ENCODE peak calls at places on chromosomes 13 and 19, in eight cellular contexts. One of them, this sample, is unnamed.

GRCh38 chr13:55615080-55615479 is 1525.6 kb upstream of the PRR20A start:
- DNase-seq in WTC11: no peak
- DNase-seq in GM10248: no peak
- DNase-seq in ascending aorta: no peak
- DNase-seq in omental fat pad: no peak
- DNase-seq in Caco-2: no peak
- DNase-seq in GM12865: no peak
- DNase-seq in ovary: no peak
- DNase-seq in this sample: no peak

GRCh38 chr19:11324079-11324661 is 15.3 kb downstream of the RAB3D start:
- DNase-seq in WTC11: no peak
- DNase-seq in GM10248: peak; percentile 70
- DNase-seq in ascending aorta: peak; percentile 88
- DNase-seq in omental fat pad: peak; percentile 46
- DNase-seq in Caco-2: no peak
- DNase-seq in GM12865: peak; percentile 90
- DNase-seq in ovary: peak; percentile 84
- DNase-seq in this sample: peak; percentile 71

GRCh38 chr13:80217614-80218456 is 123.1 kb downstream of the SPRY2 start:
- DNase-seq in WTC11: peak; percentile 13
- DNase-seq in GM10248: no peak
- DNase-seq in ascending aorta: no peak
- DNase-seq in omental fat pad: no peak
- DNase-seq in Caco-2: no peak
- DNase-seq in GM12865: no peak
- DNase-seq in ovary: no peak
- DNase-seq in this sample: no peak

GRCh38 chr13:90185734-90186133 is 1161.8 kb upstream of the MIR17HG start:
- DNase-seq in WTC11: no peak
- DNase-seq in GM10248: no peak
- DNase-seq in ascending aorta: no peak
- DNase-seq in omental fat pad: no peak
- DNase-seq in Caco-2: no peak
- DNase-seq in GM12865: no peak
- DNase-seq in ovary: no peak
- DNase-seq in this sample: no peak

GRCh38 chr13:91904005-91904404 is 505.6 kb downstream of the GPC5 start:
- DNase-seq in WTC11: no peak
- DNase-seq in GM10248: no peak
- DNase-seq in ascending aorta: no peak
- DNase-seq in omental fat pad: no peak
- DNase-seq in Caco-2: no peak
- DNase-seq in GM12865: peak; percentile 46
- DNase-seq in ovary: no peak
- DNase-seq in this sample: peak; percentile 2

GRCh38 chr19:42279902-42280760 is 11.1 kb downstream of the CIC start:
- DNase-seq in WTC11: peak; percentile 88
- DNase-seq in GM10248: peak; percentile 92
- DNase-seq in ascending aorta: peak; percentile 96
- DNase-seq in omental fat pad: peak; percentile 89
- DNase-seq in Caco-2: peak; percentile 94
- DNase-seq in GM12865: peak; percentile 93
- DNase-seq in ovary: peak; percentile 95
- DNase-seq in this sample: peak; percentile 95

GRCh38 chr19:50844296-50844935 is 10.3 kb upstream of the KLK3 start:
- DNase-seq in WTC11: no peak
- DNase-seq in GM10248: no peak
- DNase-seq in ascending aorta: no peak
- DNase-seq in omental fat pad: no peak
- DNase-seq in Caco-2: peak; percentile 45
- DNase-seq in GM12865: no peak
- DNase-seq in ovary: no peak
- DNase-seq in this sample: no peak

GRCh38 chr19:37165635-37166034 is 6.9 kb downstream of the ZNF585A start:
- DNase-seq in WTC11: no peak
- DNase-seq in GM10248: no peak
- DNase-seq in ascending aorta: no peak
- DNase-seq in omental fat pad: no peak
- DNase-seq in Caco-2: no peak
- DNase-seq in GM12865: no peak
- DNase-seq in ovary: no peak
- DNase-seq in this sample: no peak

GRCh38 chr19:16977306-16977705 is 49.3 kb downstream of the CPAMD8 start:
- DNase-seq in WTC11: no peak
- DNase-seq in GM10248: no peak
- DNase-seq in ascending aorta: no peak
- DNase-seq in omental fat pad: no peak
- DNase-seq in Caco-2: no peak
- DNase-seq in GM12865: no peak
- DNase-seq in ovary: no peak
- DNase-seq in this sample: no peak

GRCh38 chr13:110711778-110712070 is 1.8 kb upstream of the ING1 start:
- DNase-seq in WTC11: no peak
- DNase-seq in GM10248: no peak
- DNase-seq in ascending aorta: no peak
- DNase-seq in omental fat pad: no peak
- DNase-seq in Caco-2: no peak
- DNase-seq in GM12865: no peak
- DNase-seq in ovary: no peak
- DNase-seq in this sample: no peak

GRCh38 chr19:48636859-48637448 is at the start of gene DBP:
- DNase-seq in WTC11: peak; percentile 50
- DNase-seq in GM10248: no peak
- DNase-seq in ascending aorta: peak; percentile 81
- DNase-seq in omental fat pad: no peak
- DNase-seq in Caco-2: no peak
- DNase-seq in GM12865: no peak
- DNase-seq in ovary: no peak
- DNase-seq in this sample: no peak

DNA sequence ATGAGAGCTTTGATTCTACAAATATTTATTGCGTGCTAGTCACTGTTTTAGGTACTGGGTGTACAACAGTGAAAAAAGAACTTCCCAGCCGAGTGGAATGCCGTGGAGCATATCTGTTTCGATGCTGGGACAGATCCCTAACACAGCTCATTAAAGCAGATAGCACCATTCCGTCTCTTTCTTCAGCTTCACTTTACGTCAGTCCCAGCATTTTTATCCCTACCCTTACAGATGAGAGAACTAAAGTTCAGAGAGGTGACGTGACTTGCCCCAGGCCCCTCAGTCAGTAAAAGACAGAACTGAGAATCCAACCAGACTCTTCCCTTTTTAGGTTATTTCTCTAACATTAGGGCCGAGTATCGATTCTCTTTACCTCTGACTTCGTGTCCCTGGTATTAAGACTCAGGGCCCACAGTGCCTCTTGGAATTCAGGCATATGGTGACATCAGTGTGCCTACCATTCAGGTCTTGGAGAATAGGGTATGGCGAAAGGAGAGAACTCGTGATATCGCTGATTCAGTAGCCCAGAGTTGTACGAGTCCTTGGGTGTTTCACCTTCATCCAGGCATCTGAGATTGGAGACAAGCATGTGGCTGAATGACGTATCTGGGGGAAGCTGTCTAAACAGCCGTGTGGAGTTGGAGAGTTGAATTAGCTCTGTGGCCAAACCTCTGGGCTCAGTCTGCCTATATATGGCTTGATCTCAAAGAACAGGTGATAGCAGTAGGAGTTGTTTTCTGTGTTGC is 27.1 kb downstream of the ACTN4 start:
- DNase-seq in WTC11: no peak
- DNase-seq in GM10248: no peak
- DNase-seq in ascending aorta: no peak
- DNase-seq in omental fat pad: no peak
- DNase-seq in Caco-2: no peak
- DNase-seq in GM12865: no peak
- DNase-seq in ovary: no peak
- DNase-seq in this sample: no peak
- TF ChIP-seq CTCF in WTC11: no peak
- TF ChIP-seq CTCF in GM10248: no peak
- TF ChIP-seq CTCF in ascending aorta: no peak
- TF ChIP-seq CTCF in omental fat pad: no peak
- TF ChIP-seq CTCF in Caco-2: no peak
- TF ChIP-seq CTCF in GM12865: no peak
- TF ChIP-seq CTCF in ovary: no peak
- TF ChIP-seq CTCF in this sample: no peak

GRCh38 chr19:6020972-6021805 is 43.2 kb upstream of the RANBP3 start:
- DNase-seq in WTC11: no peak
- DNase-seq in GM10248: no peak
- DNase-seq in ascending aorta: no peak
- DNase-seq in omental fat pad: no peak
- DNase-seq in Caco-2: no peak
- DNase-seq in GM12865: no peak
- DNase-seq in ovary: no peak
- DNase-seq in this sample: no peak
- TF ChIP-seq CTCF in WTC11: no peak
- TF ChIP-seq CTCF in GM10248: no peak
- TF ChIP-seq CTCF in ascending aorta: no peak
- TF ChIP-seq CTCF in omental fat pad: no peak
- TF ChIP-seq CTCF in Caco-2: no peak
- TF ChIP-seq CTCF in GM12865: no peak
- TF ChIP-seq CTCF in ovary: no peak
- TF ChIP-seq CTCF in this sample: no peak

DNA sequence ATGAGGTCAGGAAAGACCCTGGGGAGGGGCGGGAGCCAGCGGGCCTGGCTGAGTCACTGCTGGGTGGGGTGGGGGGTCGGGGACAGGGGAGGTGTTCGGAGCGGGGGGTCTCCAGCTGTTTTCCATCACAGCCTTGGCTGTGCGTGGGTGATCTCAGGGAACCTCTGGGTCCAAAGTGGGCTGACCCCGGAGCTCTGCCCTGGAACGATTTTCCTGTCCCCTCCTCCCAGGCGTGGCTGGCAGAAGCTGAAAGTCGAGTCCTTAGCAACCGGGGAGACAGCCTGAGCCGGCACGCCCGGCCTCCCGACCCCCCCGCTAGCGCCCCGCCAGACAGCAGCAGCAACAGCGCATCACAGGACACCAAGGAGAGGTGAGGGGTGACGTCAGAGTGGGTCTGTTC is 10.6 kb downstream of the TRIP10 start:
- DNase-seq in WTC11: no peak
- DNase-seq in GM10248: no peak
- DNase-seq in ascending aorta: no peak
- DNase-seq in omental fat pad: no peak
- DNase-seq in Caco-2: no peak
- DNase-seq in GM12865: no peak
- DNase-seq in ovary: no peak
- DNase-seq in this sample: no peak
- TF ChIP-seq CTCF in WTC11: no peak
- TF ChIP-seq CTCF in GM10248: no peak
- TF ChIP-seq CTCF in ascending aorta: no peak
- TF ChIP-seq CTCF in omental fat pad: no peak
- TF ChIP-seq CTCF in Caco-2: no peak
- TF ChIP-seq CTCF in GM12865: no peak
- TF ChIP-seq CTCF in ovary: no peak
- TF ChIP-seq CTCF in this sample: no peak

GRCh38 chr13:58843567-58843966 is 1212.0 kb downstream of the PCDH17 start:
- DNase-seq in WTC11: no peak
- DNase-seq in GM10248: no peak
- DNase-seq in ascending aorta: no peak
- DNase-seq in omental fat pad: no peak
- DNase-seq in Caco-2: no peak
- DNase-seq in GM12865: no peak
- DNase-seq in ovary: no peak
- DNase-seq in this sample: no peak
- TF ChIP-seq CTCF in WTC11: no peak
- TF ChIP-seq CTCF in GM10248: no peak
- TF ChIP-seq CTCF in ascending aorta: no peak
- TF ChIP-seq CTCF in omental fat pad: no peak
- TF ChIP-seq CTCF in Caco-2: no peak
- TF ChIP-seq CTCF in GM12865: no peak
- TF ChIP-seq CTCF in ovary: no peak
- TF ChIP-seq CTCF in this sample: no peak

GRCh38 chr19:46372901-46373572 is 26.1 kb downstream of the PPP5C start:
- DNase-seq in WTC11: peak; percentile 54
- DNase-seq in GM10248: no peak
- DNase-seq in ascending aorta: peak; percentile 69
- DNase-seq in omental fat pad: no peak
- DNase-seq in Caco-2: no peak
- DNase-seq in GM12865: no peak
- DNase-seq in ovary: no peak
- DNase-seq in this sample: no peak
- TF ChIP-seq CTCF in WTC11: peak; percentile 15
- TF ChIP-seq CTCF in GM10248: no peak
- TF ChIP-seq CTCF in ascending aorta: peak; percentile 38
- TF ChIP-seq CTCF in omental fat pad: no peak
- TF ChIP-seq CTCF in Caco-2: no peak
- TF ChIP-seq CTCF in GM12865: no peak
- TF ChIP-seq CTCF in ovary: no peak
- TF ChIP-seq CTCF in this sample: no peak

GRCh38 chr19:21912654-21913053 is 76.7 kb upstream of the ZNF43 start:
- DNase-seq in WTC11: no peak
- DNase-seq in GM10248: no peak
- DNase-seq in ascending aorta: no peak
- DNase-seq in omental fat pad: no peak
- DNase-seq in Caco-2: no peak
- DNase-seq in GM12865: no peak
- DNase-seq in ovary: no peak
- DNase-seq in this sample: no peak
- TF ChIP-seq CTCF in WTC11: no peak
- TF ChIP-seq CTCF in GM10248: no peak
- TF ChIP-seq CTCF in ascending aorta: no peak
- TF ChIP-seq CTCF in omental fat pad: no peak
- TF ChIP-seq CTCF in Caco-2: no peak
- TF ChIP-seq CTCF in GM12865: no peak
- TF ChIP-seq CTCF in ovary: no peak
- TF ChIP-seq CTCF in this sample: no peak

GRCh38 chr13:60655268-60655667 is 258.2 kb downstream of the TDRD3 start:
- DNase-seq in WTC11: no peak
- DNase-seq in GM10248: no peak
- DNase-seq in ascending aorta: no peak
- DNase-seq in omental fat pad: no peak
- DNase-seq in Caco-2: no peak
- DNase-seq in GM12865: no peak
- DNase-seq in ovary: no peak
- DNase-seq in this sample: no peak

GRCh38 chr13:60654405-60654804 is 257.4 kb downstream of the TDRD3 start:
- DNase-seq in WTC11: peak; percentile 49
- DNase-seq in GM10248: no peak
- DNase-seq in ascending aorta: no peak
- DNase-seq in omental fat pad: no peak
- DNase-seq in Caco-2: no peak
- DNase-seq in GM12865: no peak
- DNase-seq in ovary: no peak
- DNase-seq in this sample: no peak
- TF ChIP-seq CTCF in WTC11: no peak
- TF ChIP-seq CTCF in GM10248: peak; percentile 29
- TF ChIP-seq CTCF in ascending aorta: no peak
- TF ChIP-seq CTCF in omental fat pad: no peak
- TF ChIP-seq CTCF in Caco-2: peak; percentile 58
- TF ChIP-seq CTCF in GM12865: peak; percentile 28
- TF ChIP-seq CTCF in ovary: no peak
- TF ChIP-seq CTCF in this sample: peak; percentile 18